ENCODE peak calls at places on chromosome 22, in six cellular contexts. K is naive thymus-derived CD4-positive, alpha-beta T cell; L is neural progenitor cell; H is OCI-LY7; S is right lobe of liver; Q is uterus. Z is an unnamed sample.

GRCh38 chr22:43796567-43796966 is 15.5 kb downstream of the EFCAB6 start:
- DNase-seq in L (peak; percentile 63), K (no peak), Q (no peak), H (no peak), S (no peak), Z (no peak)

GRCh38 chr22:42184852-42185251 is 54.2 kb upstream of the CYP2D6 start:
- DNase-seq in L (no peak), Q (no peak), S (no peak), K (no peak), H (no peak), Z (no peak)

GRCh38 chr22:37303821-37304274 is 21.5 kb downstream of the CYTH4 start:
- DNase-seq in H (no peak), K (no peak), Q (no peak), L (no peak), S (no peak), Z (no peak)

GRCh38 chr22:32880061-32880460 is 78.6 kb downstream of the TIMP3 start:
- DNase-seq in S (no peak), Q (peak; percentile 41), K (no peak), H (no peak), L (no peak), Z (no peak)

GRCh38 chr22:19941365-19942070 is at the start of the genes COMT and TXNRD2:
- DNase-seq in H (peak; percentile 84), S (peak; percentile 77), K (peak; percentile 69), Q (peak; percentile 55), L (no peak), Z (peak; percentile 52)

GRCh38 chr22:24402460-24403192 is 24.8 kb upstream of the ADORA2A start:
- DNase-seq in Q (peak; percentile 88), S (no peak), H (no peak), K (no peak), L (no peak), Z (no peak)

GRCh38 chr22:28656156-28656555 is 23.5 kb downstream of the TTC28 start:
- DNase-seq in Q (no peak), L (no peak), K (no peak), H (no peak), S (no peak), Z (no peak)

GRCh38 chr22:18095101-18095805 is 15.4 kb upstream of the TUBA8 start:
- DNase-seq in S (no peak), H (no peak), K (no peak), L (no peak), Q (no peak), Z (no peak)

GRCh38 chr22:46066691-46067090 is 83.6 kb upstream of the PPARA start:
- DNase-seq in Q (peak; percentile 47), S (peak; percentile 37), K (no peak), H (no peak), L (no peak), Z (no peak)

GRCh38 chr22:37162221-37163095 is 12.7 kb upstream of the IL2RB start:
- DNase-seq in Q (no peak), K (peak; percentile 47), L (no peak), H (no peak), S (no peak), Z (peak; percentile 53)

GRCh38 chr22:47718337-47718736 is 955.9 kb downstream of the TBC1D22A start:
- DNase-seq in S (no peak), K (no peak), Q (no peak), H (no peak), L (no peak), Z (no peak)

GRCh38 chr22:47715866-47716578 is 953.6 kb downstream of the TBC1D22A start:
- DNase-seq in K (no peak), S (no peak), H (no peak), L (no peak), Q (no peak), Z (no peak)

GRCh38 chr22:47716890-47717615 is 954.6 kb downstream of the TBC1D22A start:
- DNase-seq in K (no peak), L (no peak), Q (no peak), S (no peak), H (no peak), Z (no peak)

GRCh38 chr22:47710135-47710534 is 947.7 kb downstream of the TBC1D22A start:
- DNase-seq in H (no peak), Q (no peak), S (no peak), L (no peak), K (no peak), Z (no peak)

GRCh38 chr22:47713880-47714452 is 951.5 kb downstream of the TBC1D22A start:
- DNase-seq in H (no peak), L (peak; percentile 23), K (no peak), Q (no peak), S (no peak), Z (no peak)
- H3K9me3 ChIP-seq in H (no peaks in the 10 kb centered on the region), L (no peaks in the 10 kb centered on the region), K (no peaks in the 10 kb centered on the region), Q (no peaks in the 10 kb centered on the region), S (no peaks in the 10 kb centered on the region), Z (no peaks in the 10 kb centered on the region)

DNA sequence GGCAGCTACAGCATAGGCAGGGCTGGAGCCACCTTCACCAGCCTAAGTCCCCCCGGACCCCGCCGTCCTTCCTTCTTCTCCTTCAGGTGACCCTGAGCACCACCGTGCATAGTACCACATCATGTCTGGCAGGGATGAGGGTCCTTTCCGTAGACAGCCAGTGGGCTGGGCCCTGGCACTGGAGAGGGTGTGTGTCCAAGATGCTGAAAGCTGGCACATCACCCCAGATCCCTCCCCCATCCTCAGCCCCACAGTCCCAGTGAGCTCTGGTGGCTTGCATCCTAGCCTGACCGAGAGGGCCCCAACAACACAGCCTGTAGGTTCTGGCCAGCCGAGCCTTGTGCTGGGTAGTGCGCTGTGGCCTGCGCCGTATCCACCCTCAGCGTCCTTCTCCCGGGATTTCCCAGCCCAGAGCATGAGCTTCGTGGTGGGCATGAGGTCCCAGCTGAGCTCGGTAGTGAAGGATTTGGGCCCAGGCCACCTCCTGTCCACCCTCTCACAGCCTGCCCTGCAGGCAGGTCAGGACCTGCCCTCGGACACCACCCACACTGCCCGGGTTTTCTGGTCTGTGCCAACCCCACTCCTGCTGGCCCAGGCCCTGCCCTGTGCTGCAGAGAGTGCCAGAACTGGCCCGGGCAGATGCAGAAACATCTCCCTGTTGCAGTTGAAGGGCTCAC is 1124.3 kb downstream of the BRD1 start:
- DNase-seq in S (peak; percentile 59), L (no peak), Q (no peak), H (no peak), K (no peak), Z (no peak)
- H3K9me3 ChIP-seq in S (no peaks in the 10 kb centered on the region), L (no peaks in the 10 kb centered on the region), Q (no peaks in the 10 kb centered on the region), H (no peaks in the 10 kb centered on the region), K (no peaks in the 10 kb centered on the region), Z (no peaks in the 10 kb centered on the region)

GRCh38 chr22:48422900-48423480 is 1404.7 kb downstream of the BRD1 start:
- DNase-seq in L (no peak), Q (no peak), K (no peak), S (peak; percentile 15), H (no peak), Z (no peak)
- H3K9me3 ChIP-seq in L (no peaks in the 10 kb centered on the region), Q (no peaks in the 10 kb centered on the region), K (no peaks in the 10 kb centered on the region), S (no peaks in the 10 kb centered on the region), H (no peaks in the 10 kb centered on the region), Z (no peaks in the 10 kb centered on the region)

GRCh38 chr22:47233316-47234243 is 471.1 kb downstream of the TBC1D22A start:
- DNase-seq in L (no peak), S (no peak), H (no peak), Q (no peak), K (no peak), Z (no peak)
- H3K9me3 ChIP-seq in L (peaks cover 14% of the 10 kb centered on the region), S (no peaks in the 10 kb centered on the region), H (no peaks in the 10 kb centered on the region), Q (no peaks in the 10 kb centered on the region), K (no peaks in the 10 kb centered on the region), Z (no peaks in the 10 kb centered on the region)

GRCh38 chr22:44957267-44957905 is 52.4 kb downstream of the PHF21B start:
- DNase-seq in S (no peak), L (peak; percentile 66), H (no peak), K (no peak), Q (no peak), Z (no peak)
- H3K9me3 ChIP-seq in S (no peaks in the 10 kb centered on the region), L (no peaks in the 10 kb centered on the region), H (no peaks in the 10 kb centered on the region), K (no peaks in the 10 kb centered on the region), Q (no peaks in the 10 kb centered on the region), Z (no peaks in the 10 kb centered on the region)

GRCh38 chr22:47394504-47395440 is 632.3 kb downstream of the TBC1D22A start:
- DNase-seq in Q (no peak), H (no peak), K (no peak), S (no peak), L (no peak), Z (no peak)
- H3K9me3 ChIP-seq in Q (no peaks in the 10 kb centered on the region), H (no peaks in the 10 kb centered on the region), K (no peaks in the 10 kb centered on the region), S (no peaks in the 10 kb centered on the region), L (no peaks in the 10 kb centered on the region), Z (no peaks in the 10 kb centered on the region)

Z was measured in T-helper 17 cell.